ENCODE peak calls at places on chromosome 11, in four cellular contexts. X, F, Q and P are unnamed samples.

GRCh38 chr11:15472405-15472799 is 357.7 kb downstream of the INSC start:
- DNase-seq in Q (no peak), F (no peak), X (no peak), P (no peak)

GRCh38 chr11:130814440-130815073 is 101.7 kb downstream of the SNX19 start:
- DNase-seq in F (no peak), Q (no peak), X (no peak), P (no peak)

GRCh38 chr11:69632900-69633299 is 8.1 kb upstream of the CCND1 start:
- DNase-seq in X (no peak), F (no peak), Q (no peak), P (no peak)

GRCh38 chr11:81497202-81497804 is 1236.4 kb downstream of the FAM181B start:
- DNase-seq in X (no peak), Q (peak; percentile 24), F (no peak), P (peak; percentile 35)

GRCh38 chr11:61787928-61788491 is 4.4 kb downstream of the TMEM258 start:
- DNase-seq in X (peak; percentile 75), Q (peak; percentile 74), F (no peak), P (peak; percentile 40)

GRCh38 chr11:75200531-75200930 is 40.0 kb upstream of the TPBGL start:
- DNase-seq in X (no peak), F (no peak), Q (no peak), P (no peak)

GRCh38 chr11:36411202-36411640 is 98.9 kb downstream of the TRAF6 start:
- DNase-seq in F (peak; percentile 31), X (no peak), Q (no peak), P (no peak)

GRCh38 chr11:104645276-104646018 is 252.8 kb downstream of the CASP12 start:
- DNase-seq in F (no peak), X (no peak), Q (no peak), P (no peak)

GRCh38 chr11:46972343-46972742 is 35.8 kb downstream of the CSTPP1 start:
- DNase-seq in X (no peak), F (no peak), Q (no peak), P (no peak)

GRCh38 chr11:62145261-62145871 is 21.6 kb downstream of the INCENP start:
- DNase-seq in Q (no peak), F (no peak), X (no peak), P (no peak)

GRCh38 chr11:66593303-66593635 is 284 bp downstream of the CCS start:
- DNase-seq in Q (no peak), F (no peak), X (no peak), P (no peak)

GRCh38 chr11:67668191-67668551 is 6.3 kb downstream of the ALDH3B2 start:
- DNase-seq in F (no peak), Q (no peak), X (no peak), P (no peak)

GRCh38 chr11:31720225-31720624 is 90.9 kb downstream of the PAX6 start:
- DNase-seq in F (no peak), X (no peak), Q (no peak), P (no peak)

GRCh38 chr11:90124946-90125345 is 9.5 kb upstream of the NAALAD2 start:
- DNase-seq in F (no peak), Q (no peak), X (no peak), P (no peak)

GRCh38 chr11:85751738-85752137 is 59.2 kb downstream of the SYTL2 start:
- DNase-seq in F (no peak), Q (no peak), X (no peak), P (no peak)
- TF ChIP-seq ZNF274 in F (no peak), Q (no peak), X (no peak), P (no peak)

DNA sequence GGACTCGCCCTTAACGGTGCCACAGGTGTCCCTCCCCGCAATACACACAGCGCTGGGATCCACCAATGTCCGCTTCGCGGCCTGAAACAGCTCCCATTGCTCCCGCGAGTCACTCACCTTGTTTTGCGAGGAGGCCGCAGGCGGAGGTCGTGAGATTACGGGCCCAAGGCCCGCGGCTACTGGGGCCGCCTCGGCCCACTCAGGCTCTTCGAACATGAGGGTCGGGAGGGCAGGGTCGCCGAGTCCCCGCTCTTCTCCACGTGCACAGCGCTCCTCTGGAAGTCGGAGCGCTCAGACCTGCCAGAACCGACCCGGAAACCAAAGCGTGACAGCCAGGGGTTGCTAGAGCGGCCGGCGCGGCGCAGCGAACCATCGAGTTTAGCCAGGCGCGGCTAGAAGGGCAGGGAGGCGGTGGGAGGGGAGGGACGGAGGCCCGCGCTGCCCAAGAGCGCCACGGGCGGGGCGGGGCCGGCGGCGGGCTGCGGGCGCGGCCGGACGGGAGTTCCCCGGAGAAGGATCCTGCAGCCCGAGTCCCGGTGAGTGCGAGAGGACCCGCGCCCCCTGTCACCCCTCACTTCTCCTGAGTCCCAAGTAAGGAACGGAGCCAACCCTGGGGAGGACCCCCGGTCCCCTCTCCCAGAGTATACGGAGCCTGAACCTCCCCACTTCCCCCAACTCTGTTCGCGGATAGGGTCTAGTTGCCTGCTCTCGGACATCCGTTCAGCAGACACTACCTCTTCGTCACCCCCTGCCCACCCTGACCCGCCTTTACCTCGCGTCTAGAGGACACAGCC is at the start of the genes ILK and RRP8:
- DNase-seq in X (peak; percentile 91), F (peak; percentile 59), Q (peak; percentile 79), P (peak; percentile 82)
- TF ChIP-seq SUZ12 in X (no peak), F (no peak), Q (no peak), P (no peak)

GRCh38 chr11:99791354-99791753 is 770.6 kb downstream of the CNTN5 start:
- DNase-seq in F (no peak), X (no peak), Q (no peak), P (no peak)
- H3K27me3 ChIP-seq in F (no peaks in the 10 kb centered on the region), X (no peaks in the 10 kb centered on the region), Q (no peaks in the 10 kb centered on the region), P (no peaks in the 10 kb centered on the region)

GRCh38 chr11:88384678-88385015 is 47.1 kb upstream of the CTSC start:
- DNase-seq in Q (no peak), F (no peak), X (no peak), P (no peak)

GRCh38 chr11:88383446-88383845 is 45.9 kb upstream of the CTSC start:
- DNase-seq in Q (no peak), F (no peak), X (no peak), P (no peak)

GRCh38 chr11:88378422-88379066 is 41.0 kb upstream of the CTSC start:
- DNase-seq in F (no peak), Q (no peak), X (no peak), P (no peak)

DNA sequence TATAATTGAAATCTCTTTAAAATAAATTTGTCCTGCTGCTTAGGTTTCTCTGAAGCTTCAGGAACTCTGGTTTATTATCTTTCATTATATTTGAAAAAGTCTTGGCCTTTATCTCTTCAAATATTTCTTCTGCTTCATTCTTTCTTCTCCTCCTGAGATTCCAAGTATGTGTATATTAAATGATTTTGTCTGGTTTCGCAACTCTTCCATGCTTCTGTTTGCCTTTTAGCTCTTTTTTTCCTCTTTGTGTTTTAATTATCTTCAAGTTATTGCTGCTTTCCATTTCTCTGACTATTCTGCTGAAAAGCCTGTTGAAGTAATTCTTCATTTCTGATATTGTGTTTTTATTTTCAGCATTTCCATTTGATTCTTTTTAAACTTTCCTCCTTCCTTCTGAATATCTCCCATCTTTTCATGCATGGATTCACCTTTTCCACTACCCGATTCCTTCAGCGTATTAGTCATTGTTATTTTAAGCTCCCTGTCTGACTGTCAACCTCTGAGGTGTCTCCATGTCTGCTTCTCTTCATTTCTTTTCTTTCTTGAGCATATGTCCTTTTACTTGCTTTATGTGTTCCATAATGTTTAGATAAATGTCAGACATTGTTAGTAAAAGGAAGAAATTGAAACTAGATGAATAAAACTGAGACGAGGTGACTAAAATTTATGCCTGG is 46.6 kb upstream of the CTSC start:
- DNase-seq in Q (no peak), X (no peak), F (no peak), P (no peak)
- TF ChIP-seq ZNF274 in Q (no peak), X (no peak), F (no peak), P (no peak)

GRCh38 chr11:124762077-124762623 is at the start of gene ESAM:
- DNase-seq in X (peak; percentile 64), F (no peak), Q (no peak), P (no peak)
- TF ChIP-seq SUZ12 in X (peak; percentile 81), F (no peak), Q (no peak), P (no peak)

GRCh38 chr11:13046626-13047570 is 37.8 kb downstream of the RASSF10 start:
- DNase-seq in F (no peak), Q (no peak), X (no peak), P (no peak)
- H3K27me3 ChIP-seq in F (no peaks in the 10 kb centered on the region), Q (no peaks in the 10 kb centered on the region), X (no peaks in the 10 kb centered on the region), P (no peaks in the 10 kb centered on the region)